ENCODE peak calls at places on chromosomes 2 and 18, in eight cellular contexts. L, O, V, S, H, K, T and X are unnamed samples.

GRCh38 chr2:149002891-149003740 is 35.4 kb upstream of the LYPD6B start:
- DNase-seq in K (no peak), H (no peak), L (no peak), V (no peak), S (peak; percentile 54), T (no peak), O (no peak), X (no peak)

GRCh38 chr18:77481541-77481940 is 231.9 kb downstream of the GALR1 start:
- DNase-seq in K (no peak), L (no peak), V (no peak), O (no peak), T (no peak), H (no peak), S (no peak), X (no peak)

GRCh38 chr2:103448416-103448815 is 686.6 kb downstream of the TMEM182 start:
- DNase-seq in K (no peak), T (no peak), O (no peak), L (no peak), S (no peak), V (no peak), H (no peak), X (no peak)

GRCh38 chr2:53422979-53423378 is 344.6 kb upstream of the CHAC2 start:
- DNase-seq in L (peak; percentile 20), K (peak; percentile 52), V (peak; percentile 15), O (peak; percentile 15), S (no peak), T (no peak), H (no peak), X (peak; percentile 38)

GRCh38 chr2:197613509-197613987 is 61.8 kb downstream of the RFTN2 start:
- DNase-seq in V (no peak), K (no peak), H (no peak), T (no peak), O (peak; percentile 45), S (no peak), L (no peak), X (no peak)

GRCh38 chr2:230931556-230932231 is 6.7 kb upstream of the GPR55 start:
- DNase-seq in S (peak; percentile 61), O (no peak), T (no peak), K (no peak), L (no peak), V (no peak), H (no peak), X (no peak)

GRCh38 chr2:191488135-191488534 is 189.8 kb upstream of the NABP1 start:
- DNase-seq in O (no peak), H (no peak), L (no peak), T (no peak), V (no peak), K (peak; percentile 40), S (no peak), X (no peak)

GRCh38 chr2:105521176-105521575 is 122.3 kb upstream of the FHL2 start:
- DNase-seq in V (no peak), O (no peak), S (no peak), K (no peak), L (no peak), T (no peak), H (peak; percentile 18), X (peak; percentile 8)

GRCh38 chr2:5673861-5674240 is 18.3 kb upstream of the SOX11 start:
- DNase-seq in T (no peak), K (no peak), L (no peak), H (no peak), V (no peak), S (no peak), O (no peak), X (no peak)

GRCh38 chr2:42809876-42810125 is 17.4 kb upstream of the HAAO start:
- DNase-seq in T (no peak), O (peak; percentile 78), V (no peak), H (peak; percentile 80), L (peak; percentile 79), K (peak; percentile 88), S (peak; percentile 97), X (no peak)

GRCh38 chr2:203687161-203687560 is 19.3 kb upstream of the CD28 start:
- DNase-seq in V (no peak), O (no peak), H (no peak), T (no peak), L (no peak), S (no peak), K (no peak), X (no peak)

GRCh38 chr2:65434592-65435241 is 2.3 kb upstream of the SPRED2 start:
- DNase-seq in K (no peak), T (no peak), O (no peak), L (no peak), V (no peak), H (no peak), S (no peak), X (no peak)

GRCh38 chr2:65430515-65431416 is 1.6 kb downstream of the SPRED2 start:
- DNase-seq in T (no peak), S (peak; percentile 94), V (no peak), H (peak; percentile 40), K (peak; percentile 78), L (peak; percentile 63), O (peak; percentile 77), X (peak; percentile 75)

GRCh38 chr2:65429799-65430514 is 2.4 kb downstream of the SPRED2 start:
- DNase-seq in S (no peak), T (no peak), O (peak; percentile 36), K (peak; percentile 30), L (no peak), V (no peak), H (no peak), X (no peak)

GRCh38 chr2:65431417-65432226 is 777 bp downstream of the SPRED2 start:
- DNase-seq in L (no peak), O (peak; percentile 52), S (peak; percentile 88), H (no peak), V (no peak), T (no peak), K (peak; percentile 58), X (peak; percentile 75)

GRCh38 chr2:65432227-65433190 is at the start of gene SPRED2:
- DNase-seq in H (peak; percentile 81), V (peak; percentile 53), S (peak; percentile 92), L (peak; percentile 86), K (peak; percentile 95), O (peak; percentile 92), T (peak; percentile 44), X (peak; percentile 95)
- TF ChIP-seq POLR2A in H (peak; percentile 41), V (no peak), S (peak; percentile 67), L (peak; percentile 62), K (peak; percentile 87), O (peak; percentile 60), T (peak; percentile 72), X (peak; percentile 67)

DNA sequence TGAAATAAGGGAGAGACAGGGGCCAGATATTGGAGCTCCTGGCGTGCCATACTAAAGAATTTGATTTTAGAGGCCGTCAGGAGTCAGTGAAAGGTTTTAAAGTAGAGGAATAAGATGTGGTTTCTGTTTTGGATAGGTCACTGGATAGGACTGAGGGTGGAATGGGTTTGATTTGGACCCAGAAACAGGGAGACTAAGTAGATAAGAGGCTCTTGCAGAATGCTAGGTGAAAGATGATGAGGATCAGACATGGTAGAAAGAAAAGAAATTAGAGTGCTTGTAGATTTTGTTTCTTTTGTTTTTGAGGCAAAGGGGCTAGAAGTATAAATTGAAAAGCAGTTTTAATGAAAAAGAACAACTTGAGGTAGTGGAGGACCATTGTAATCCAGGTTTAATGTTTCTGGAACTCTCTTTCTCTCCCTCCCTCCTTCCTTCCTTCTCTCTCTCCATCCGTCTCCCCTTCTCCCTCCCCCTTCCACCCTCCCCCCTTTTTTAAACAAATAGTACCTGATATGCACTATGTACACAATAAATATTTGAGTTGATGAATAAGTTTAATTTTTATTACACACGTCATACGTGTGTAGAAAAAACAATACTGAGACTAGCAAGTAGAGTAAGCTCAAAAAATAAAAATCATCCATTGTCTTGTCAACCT is 1.9 kb downstream of the NDUFV2 start:
- DNase-seq in S (no peak), L (no peak), K (no peak), T (no peak), H (no peak), V (no peak), O (no peak), X (peak; percentile 67)
- TF ChIP-seq POLR2A in S (no peak), L (no peak), K (no peak), T (no peak), H (no peak), V (no peak), O (no peak), X (no peak)

DNA sequence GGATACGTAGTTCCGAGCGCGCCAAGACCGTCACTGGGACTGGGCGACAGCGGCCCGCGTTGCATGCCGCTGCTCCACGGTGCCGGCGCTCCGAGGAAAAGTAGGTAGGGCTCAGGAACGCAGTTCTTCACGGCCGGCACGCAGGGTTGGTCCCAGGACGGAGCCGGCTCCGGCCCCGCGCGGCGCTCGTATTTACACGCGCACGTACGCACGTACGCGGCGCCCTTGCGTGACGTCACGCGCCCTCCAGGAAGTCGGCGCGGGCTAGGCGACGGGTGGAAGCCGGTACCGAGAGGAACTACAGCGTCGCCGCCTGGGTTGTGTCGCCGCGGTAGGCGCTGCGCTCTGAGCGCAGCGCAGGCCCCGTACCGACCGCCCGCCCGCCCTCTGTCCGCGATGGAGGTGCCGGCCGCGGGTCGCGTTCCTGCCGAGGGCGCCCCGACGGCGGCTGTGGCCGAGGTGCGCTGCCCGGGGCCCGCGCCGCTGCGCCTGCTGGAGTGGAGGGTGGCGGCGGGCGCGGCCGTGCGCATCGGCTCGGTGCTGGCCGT is at the start of gene CTDP1:
- DNase-seq in H (peak; percentile 74), S (peak; percentile 99), K (peak; percentile 94), V (peak; percentile 95), O (peak; percentile 87), T (peak; percentile 78), L (peak; percentile 57), X (peak; percentile 99)
- TF ChIP-seq POLR2A in H (peak; percentile 31), S (peak; percentile 86), K (peak; percentile 58), V (peak; percentile 33), O (peak; percentile 46), T (peak; percentile 76), L (no peak), X (peak; percentile 36)

GRCh38 chr2:188978291-188979081 is 4.3 kb downstream of the COL3A1 start:
- DNase-seq in O (no peak), T (no peak), L (no peak), H (no peak), K (peak; percentile 25), V (no peak), S (no peak), X (no peak)

GRCh38 chr2:188974184-188974583 is at the start of gene COL3A1:
- DNase-seq in L (no peak), T (no peak), V (no peak), H (no peak), S (no peak), K (no peak), O (no peak), X (no peak)

GRCh38 chr2:188973650-188974049 is 523 bp upstream of the COL3A1 start:
- DNase-seq in L (no peak), T (no peak), K (no peak), O (no peak), S (no peak), V (no peak), H (no peak), X (no peak)

GRCh38 chr2:188976545-188977268 is 2.5 kb downstream of the COL3A1 start:
- DNase-seq in T (no peak), O (no peak), H (no peak), L (no peak), V (no peak), S (no peak), K (no peak), X (no peak)

DNA sequence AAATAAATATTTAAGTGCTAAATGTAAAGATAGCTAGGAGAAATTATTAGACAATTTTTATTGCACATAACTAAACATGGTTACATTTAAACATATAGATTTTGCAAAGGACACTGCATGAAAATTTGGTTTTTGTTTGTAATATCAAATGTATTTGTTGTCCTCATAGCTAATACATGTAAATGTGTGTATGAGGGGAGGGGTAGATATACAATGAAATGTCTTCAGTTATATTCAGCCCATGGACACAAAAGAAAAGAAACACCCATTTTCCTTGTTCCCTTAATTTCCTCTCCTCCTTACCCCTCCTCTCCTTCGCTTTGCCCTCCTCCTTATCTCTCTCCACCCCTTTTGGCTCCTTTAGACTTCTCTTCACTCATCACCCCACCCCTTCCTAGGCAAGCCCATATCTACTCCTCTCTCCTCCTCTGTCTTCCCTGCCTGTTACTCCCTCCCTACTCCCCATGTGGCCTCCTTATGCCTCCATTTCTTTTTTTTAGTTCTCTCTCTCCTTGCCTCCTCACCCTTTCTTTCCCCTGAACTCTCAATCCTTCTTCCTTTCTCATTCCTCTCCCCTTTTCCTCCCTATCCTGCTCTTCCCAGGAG is 1.4 kb downstream of the COL3A1 start:
- DNase-seq in H (no peak), L (no peak), T (no peak), V (no peak), S (no peak), O (no peak), K (peak; percentile 33), X (no peak)
- TF ChIP-seq POLR2A in H (no peak), L (no peak), T (peak; percentile 43), V (no peak), S (no peak), O (no peak), K (no peak), X (no peak)